ENCODE peak calls at places on chromosomes 6 and 20, in six cellular contexts. Y is Caki2; U is activated CD8-positive, alpha-beta memory T cell treated with anti-CD3 and anti-CD28 coated beads for 24 hours; X is HTR-8/SVneo; F is HT1080; E is HCEC 1CT. H is an unnamed sample.
A peak's percentile ranks its signal among the peaks of the same experiment; 100 is the strongest.

GRCh38 chr20:38050691-38051090 is 17.1 kb downstream of the RPRD1B start:
- DNase-seq in Y (no peak), U (no peak), X (no peak), F (no peak), E (peak; percentile 40), H (peak; percentile 34)

GRCh38 chr6:132684267-132684666 is 25.3 kb upstream of the TAAR1 start:
- DNase-seq in Y (no peak), U (no peak), X (no peak), F (no peak), E (peak; percentile 43), H (no peak)

GRCh38 chr6:75098709-75099108 is 107.1 kb downstream of the COL12A1 start:
- DNase-seq in Y (peak; percentile 88), U (no peak), X (peak; percentile 80), F (peak; percentile 89), E (peak; percentile 97), H (peak; percentile 96)

GRCh38 chr6:136060759-136061158 is 189.4 kb downstream of the MTFR2 start:
- DNase-seq in Y (no peak), U (no peak), X (no peak), F (no peak), E (no peak), H (no peak)

GRCh38 chr6:73054958-73055357 is 170.3 kb downstream of the KHDC1L start:
- DNase-seq in Y (no peak), U (no peak), X (no peak), F (no peak), E (no peak), H (no peak)

GRCh38 chr6:10416863-10417641 is 2.2 kb upstream of the TFAP2A start:
- DNase-seq in Y (no peak), U (no peak), X (no peak), F (no peak), E (no peak), H (no peak)

GRCh38 chr6:163745566-163746400 is 331.3 kb downstream of the QKI start:
- DNase-seq in Y (peak; percentile 90), U (no peak), X (peak; percentile 92), F (peak; percentile 92), E (peak; percentile 48), H (peak; percentile 99)

GRCh38 chr20:23379772-23380171 is 17.8 kb downstream of the GZF1 start:
- DNase-seq in Y (no peak), U (no peak), X (no peak), F (no peak), E (no peak), H (no peak)

GRCh38 chr6:38180586-38180985 is 361.1 kb downstream of the ZFAND3 start:
- DNase-seq in Y (no peak), U (no peak), X (no peak), F (no peak), E (no peak), H (no peak)